ENCODE peak calls at places on chromosomes 16 and 17, in seven cellular contexts. F, A, B, H, S, L and R are unnamed samples.
A peak's percentile ranks its signal among the peaks of the same experiment; 100 is the strongest.

GRCh38 chr16:4649744-4650442 is 25.3 kb downstream of the MGRN1 start:
- ATAC-seq in F (no peak), A (no peak), B (no peak), H (peak; percentile 54), S (peak; percentile 51), L (no peak), R (peak; percentile 17)

GRCh38 chr16:77399546-77399945 is 35.3 kb downstream of the ADAMTS18 start:
- ATAC-seq in F (no peak), A (no peak), B (no peak), H (no peak), S (no peak), L (no peak), R (no peak)

GRCh38 chr16:73616186-73616585 is 568.3 kb upstream of the ZFHX3 start:
- ATAC-seq in F (no peak), A (no peak), B (no peak), H (no peak), S (no peak), L (no peak), R (no peak)

GRCh38 chr16:83727751-83728352 is 79.9 kb upstream of the HSBP1 start:
- ATAC-seq in F (no peak), A (no peak), B (no peak), H (no peak), S (no peak), L (no peak), R (no peak)

GRCh38 chr16:57062329-57062728 is 30.1 kb upstream of the CPNE2 start:
- ATAC-seq in F (peak; percentile 7), A (peak; percentile 38), B (no peak), H (no peak), S (no peak), L (no peak), R (no peak)

GRCh38 chr17:75688209-75688771 is 21.2 kb downstream of the SAP30BP start:
- ATAC-seq in F (peak; percentile 40), A (no peak), B (no peak), H (peak; percentile 23), S (no peak), L (peak; percentile 26), R (no peak)

GRCh38 chr16:30743690-30744089 is 4.5 kb upstream of the PHKG2 start:
- ATAC-seq in F (no peak), A (no peak), B (peak; percentile 18), H (no peak), S (no peak), L (no peak), R (no peak)

GRCh38 chr16:10009691-10010090 is 172.5 kb downstream of the GRIN2A start:
- ATAC-seq in F (no peak), A (no peak), B (no peak), H (no peak), S (no peak), L (no peak), R (no peak)